ENCODE peak calls at places on chromosome 12, in seven cellular contexts. One of them, this sample, is unnamed.

GRCh38 chr12:28622416-28622815 is 432.2 kb downstream of the CCDC91 start:
- DNase-seq in fibroblast of lung: peak; percentile 68
- DNase-seq in HCT116: no peak
- DNase-seq in GM23248: peak; percentile 78
- DNase-seq in A549: no peak
- DNase-seq in IMR-90: peak; percentile 80
- DNase-seq in hepatocyte: no peak
- DNase-seq in this sample: peak; percentile 23

GRCh38 chr12:9711664-9712063 is 21.2 kb downstream of the CLECL1 start:
- DNase-seq in fibroblast of lung: peak; percentile 31
- DNase-seq in HCT116: no peak
- DNase-seq in GM23248: peak; percentile 46
- DNase-seq in A549: no peak
- DNase-seq in IMR-90: peak; percentile 16
- DNase-seq in hepatocyte: no peak
- DNase-seq in this sample: no peak

GRCh38 chr12:31215521-31216232 is 110.3 kb downstream of the SINHCAF start:
- DNase-seq in fibroblast of lung: no peak
- DNase-seq in HCT116: no peak
- DNase-seq in GM23248: no peak
- DNase-seq in A549: no peak
- DNase-seq in IMR-90: no peak
- DNase-seq in hepatocyte: no peak
- DNase-seq in this sample: no peak

GRCh38 chr12:89239534-89239933 is 112.8 kb downstream of the DUSP6 start:
- DNase-seq in fibroblast of lung: no peak
- DNase-seq in HCT116: no peak
- DNase-seq in GM23248: no peak
- DNase-seq in A549: no peak
- DNase-seq in IMR-90: no peak
- DNase-seq in hepatocyte: no peak
- DNase-seq in this sample: no peak

GRCh38 chr12:3199551-3200031 is 122.4 kb downstream of the TSPAN9 start:
- DNase-seq in fibroblast of lung: peak; percentile 56
- DNase-seq in HCT116: no peak
- DNase-seq in GM23248: peak; percentile 56
- DNase-seq in A549: peak; percentile 25
- DNase-seq in IMR-90: peak; percentile 59
- DNase-seq in hepatocyte: peak; percentile 73
- DNase-seq in this sample: peak; percentile 5

GRCh38 chr12:43836455-43836989 is 641 bp downstream of the TMEM117 start:
- DNase-seq in fibroblast of lung: peak; percentile 57
- DNase-seq in HCT116: no peak
- DNase-seq in GM23248: peak; percentile 56
- DNase-seq in A549: peak; percentile 36
- DNase-seq in IMR-90: peak; percentile 46
- DNase-seq in hepatocyte: peak; percentile 40
- DNase-seq in this sample: peak; percentile 32

GRCh38 chr12:5013206-5013830 is 30.4 kb upstream of the KCNA5 start:
- DNase-seq in fibroblast of lung: peak; percentile 66
- DNase-seq in HCT116: no peak
- DNase-seq in GM23248: no peak
- DNase-seq in A549: no peak
- DNase-seq in IMR-90: no peak
- DNase-seq in hepatocyte: no peak
- DNase-seq in this sample: no peak

GRCh38 chr12:90502070-90502469 is 452.9 kb downstream of the CCER1 start:
- DNase-seq in fibroblast of lung: no peak
- DNase-seq in HCT116: no peak
- DNase-seq in GM23248: no peak
- DNase-seq in A549: no peak
- DNase-seq in IMR-90: no peak
- DNase-seq in hepatocyte: no peak
- DNase-seq in this sample: no peak

GRCh38 chr12:11622774-11623375 is 26.6 kb upstream of the ETV6 start:
- DNase-seq in fibroblast of lung: no peak
- DNase-seq in HCT116: no peak
- DNase-seq in GM23248: no peak
- DNase-seq in A549: no peak
- DNase-seq in IMR-90: no peak
- DNase-seq in hepatocyte: no peak
- DNase-seq in this sample: peak; percentile 6

GRCh38 chr12:25615119-25615518 is 62.0 kb upstream of the LMNTD1 start:
- DNase-seq in fibroblast of lung: peak; percentile 90
- DNase-seq in HCT116: no peak
- DNase-seq in GM23248: peak; percentile 93
- DNase-seq in A549: peak; percentile 39
- DNase-seq in IMR-90: peak; percentile 97
- DNase-seq in hepatocyte: peak; percentile 60
- DNase-seq in this sample: peak; percentile 47

GRCh38 chr12:122064034-122064777 is 14.3 kb upstream of the MLXIP start:
- DNase-seq in fibroblast of lung: peak; percentile 89
- DNase-seq in HCT116: peak; percentile 99
- DNase-seq in GM23248: peak; percentile 63
- DNase-seq in A549: peak; percentile 98
- DNase-seq in IMR-90: peak; percentile 90
- DNase-seq in hepatocyte: peak; percentile 89
- DNase-seq in this sample: peak; percentile 82

GRCh38 chr12:84763112-84763511 is 149.5 kb downstream of the SLC6A15 start:
- DNase-seq in fibroblast of lung: peak; percentile 94
- DNase-seq in HCT116: no peak
- DNase-seq in GM23248: peak; percentile 85
- DNase-seq in A549: no peak
- DNase-seq in IMR-90: peak; percentile 49
- DNase-seq in hepatocyte: no peak
- DNase-seq in this sample: no peak

GRCh38 chr12:125140239-125140917 is 75.1 kb downstream of the AACS start:
- DNase-seq in fibroblast of lung: peak; percentile 59
- DNase-seq in HCT116: no peak
- DNase-seq in GM23248: no peak
- DNase-seq in A549: peak; percentile 25
- DNase-seq in IMR-90: no peak
- DNase-seq in hepatocyte: no peak
- DNase-seq in this sample: peak; percentile 59

GRCh38 chr12:62021808-62022207 is 238.4 kb upstream of the USP15 start:
- DNase-seq in fibroblast of lung: no peak
- DNase-seq in HCT116: no peak
- DNase-seq in GM23248: no peak
- DNase-seq in A549: peak; percentile 26
- DNase-seq in IMR-90: no peak
- DNase-seq in hepatocyte: no peak
- DNase-seq in this sample: no peak

GRCh38 chr12:68932123-68932700 is 759 bp downstream of the CPM start:
- DNase-seq in fibroblast of lung: no peak
- DNase-seq in HCT116: no peak
- DNase-seq in GM23248: no peak
- DNase-seq in A549: no peak
- DNase-seq in IMR-90: no peak
- DNase-seq in hepatocyte: no peak
- DNase-seq in this sample: peak; percentile 8

GRCh38 chr12:130157998-130158774 is 4.1 kb upstream of the FZD10 start:
- DNase-seq in fibroblast of lung: no peak
- DNase-seq in HCT116: no peak
- DNase-seq in GM23248: no peak
- DNase-seq in A549: no peak
- DNase-seq in IMR-90: no peak
- DNase-seq in hepatocyte: no peak
- DNase-seq in this sample: no peak

GRCh38 chr12:12265571-12266388 is 1.1 kb downstream of the LRP6 start:
- DNase-seq in fibroblast of lung: peak; percentile 68
- DNase-seq in HCT116: no peak
- DNase-seq in GM23248: peak; percentile 54
- DNase-seq in A549: peak; percentile 35
- DNase-seq in IMR-90: peak; percentile 64
- DNase-seq in hepatocyte: peak; percentile 31
- DNase-seq in this sample: peak; percentile 44

GRCh38 chr12:103268831-103269514 is 226.8 kb downstream of the C12orf42 start:
- DNase-seq in fibroblast of lung: peak; percentile 1
- DNase-seq in HCT116: no peak
- DNase-seq in GM23248: no peak
- DNase-seq in A549: no peak
- DNase-seq in IMR-90: no peak
- DNase-seq in hepatocyte: no peak
- DNase-seq in this sample: no peak

GRCh38 chr12:62632521-62632920 is 165.9 kb downstream of the MON2 start:
- DNase-seq in fibroblast of lung: peak; percentile 43
- DNase-seq in HCT116: no peak
- DNase-seq in GM23248: peak; percentile 69
- DNase-seq in A549: no peak
- DNase-seq in IMR-90: no peak
- DNase-seq in hepatocyte: peak; percentile 55
- DNase-seq in this sample: no peak

GRCh38 chr12:12376636-12377448 is 20.0 kb downstream of the BORCS5 start:
- DNase-seq in fibroblast of lung: peak; percentile 73
- DNase-seq in HCT116: peak; percentile 65
- DNase-seq in GM23248: peak; percentile 84
- DNase-seq in A549: peak; percentile 87
- DNase-seq in IMR-90: peak; percentile 86
- DNase-seq in hepatocyte: peak; percentile 82
- DNase-seq in this sample: peak; percentile 81

GRCh38 chr12:90331821-90332220 is 623.2 kb downstream of the CCER1 start:
- DNase-seq in fibroblast of lung: no peak
- DNase-seq in HCT116: no peak
- DNase-seq in GM23248: no peak
- DNase-seq in A549: no peak
- DNase-seq in IMR-90: no peak
- DNase-seq in hepatocyte: no peak
- DNase-seq in this sample: no peak

GRCh38 chr12:131928765-131929529 is at the start of gene PUS1:
- DNase-seq in fibroblast of lung: peak; percentile 93
- DNase-seq in HCT116: peak; percentile 86
- DNase-seq in GM23248: peak; percentile 98
- DNase-seq in A549: peak; percentile 97
- DNase-seq in IMR-90: peak; percentile 91
- DNase-seq in hepatocyte: peak; percentile 96
- DNase-seq in this sample: peak; percentile 96

GRCh38 chr12:128684357-128684756 is 139.4 kb downstream of the SLC15A4 start:
- DNase-seq in fibroblast of lung: no peak
- DNase-seq in HCT116: no peak
- DNase-seq in GM23248: no peak
- DNase-seq in A549: no peak
- DNase-seq in IMR-90: no peak
- DNase-seq in hepatocyte: no peak
- DNase-seq in this sample: no peak

GRCh38 chr12:68591716-68592437 is 18.8 kb upstream of the RAP1B start:
- DNase-seq in fibroblast of lung: no peak
- DNase-seq in HCT116: no peak
- DNase-seq in GM23248: no peak
- DNase-seq in A549: no peak
- DNase-seq in IMR-90: no peak
- DNase-seq in hepatocyte: no peak
- DNase-seq in this sample: no peak

GRCh38 chr12:131471946-131472732 is 238.8 kb upstream of the SFSWAP start:
- DNase-seq in fibroblast of lung: no peak
- DNase-seq in HCT116: no peak
- DNase-seq in GM23248: no peak
- DNase-seq in A549: no peak
- DNase-seq in IMR-90: no peak
- DNase-seq in hepatocyte: no peak
- DNase-seq in this sample: no peak

GRCh38 chr12:104575442-104575841 is 118.7 kb downstream of the CHST11 start:
- DNase-seq in fibroblast of lung: no peak
- DNase-seq in HCT116: no peak
- DNase-seq in GM23248: no peak
- DNase-seq in A549: no peak
- DNase-seq in IMR-90: no peak
- DNase-seq in hepatocyte: no peak
- DNase-seq in this sample: no peak
- H3K4me2 ChIP-seq in fibroblast of lung: no peak overlapping the region
- H3K4me2 ChIP-seq in HCT116: peak overlapping the region; percentile 51
- H3K4me2 ChIP-seq in GM23248: no peak overlapping the region
- H3K4me2 ChIP-seq in A549: no peak overlapping the region
- H3K4me2 ChIP-seq in IMR-90: no peak overlapping the region
- H3K4me2 ChIP-seq in hepatocyte: no peak overlapping the region
- H3K4me2 ChIP-seq in this sample: no peak overlapping the region

GRCh38 chr12:107351109-107351508 is 257.8 kb upstream of the CRY1 start:
- DNase-seq in fibroblast of lung: no peak
- DNase-seq in HCT116: no peak
- DNase-seq in GM23248: no peak
- DNase-seq in A549: no peak
- DNase-seq in IMR-90: no peak
- DNase-seq in hepatocyte: no peak
- DNase-seq in this sample: no peak

GRCh38 chr12:107347261-107347660 is 253.9 kb upstream of the CRY1 start:
- DNase-seq in fibroblast of lung: no peak
- DNase-seq in HCT116: no peak
- DNase-seq in GM23248: no peak
- DNase-seq in A549: no peak
- DNase-seq in IMR-90: no peak
- DNase-seq in hepatocyte: no peak
- DNase-seq in this sample: no peak

GRCh38 chr12:107349008-107349747 is 255.8 kb upstream of the CRY1 start:
- DNase-seq in fibroblast of lung: peak; percentile 96
- DNase-seq in HCT116: peak; percentile 94
- DNase-seq in GM23248: peak; percentile 90
- DNase-seq in A549: peak; percentile 96
- DNase-seq in IMR-90: peak; percentile 91
- DNase-seq in hepatocyte: peak; percentile 65
- DNase-seq in this sample: peak; percentile 99

GRCh38 chr12:107351716-107352115 is 258.4 kb upstream of the CRY1 start:
- DNase-seq in fibroblast of lung: no peak
- DNase-seq in HCT116: no peak
- DNase-seq in GM23248: no peak
- DNase-seq in A549: peak; percentile 71
- DNase-seq in IMR-90: peak; percentile 36
- DNase-seq in hepatocyte: no peak
- DNase-seq in this sample: peak; percentile 72

GRCh38 chr12:107349839-107350238 is 256.5 kb upstream of the CRY1 start:
- DNase-seq in fibroblast of lung: no peak
- DNase-seq in HCT116: no peak
- DNase-seq in GM23248: no peak
- DNase-seq in A549: peak; percentile 51
- DNase-seq in IMR-90: no peak
- DNase-seq in hepatocyte: no peak
- DNase-seq in this sample: peak; percentile 73
- H3K4me2 ChIP-seq in fibroblast of lung: no peak overlapping the region
- H3K4me2 ChIP-seq in HCT116: peak overlapping the region; percentile 74
- H3K4me2 ChIP-seq in GM23248: no peak overlapping the region
- H3K4me2 ChIP-seq in A549: peak overlapping the region; percentile 78
- H3K4me2 ChIP-seq in IMR-90: no peak overlapping the region
- H3K4me2 ChIP-seq in hepatocyte: no peak overlapping the region
- H3K4me2 ChIP-seq in this sample: peak overlapping the region; percentile 54

DNA sequence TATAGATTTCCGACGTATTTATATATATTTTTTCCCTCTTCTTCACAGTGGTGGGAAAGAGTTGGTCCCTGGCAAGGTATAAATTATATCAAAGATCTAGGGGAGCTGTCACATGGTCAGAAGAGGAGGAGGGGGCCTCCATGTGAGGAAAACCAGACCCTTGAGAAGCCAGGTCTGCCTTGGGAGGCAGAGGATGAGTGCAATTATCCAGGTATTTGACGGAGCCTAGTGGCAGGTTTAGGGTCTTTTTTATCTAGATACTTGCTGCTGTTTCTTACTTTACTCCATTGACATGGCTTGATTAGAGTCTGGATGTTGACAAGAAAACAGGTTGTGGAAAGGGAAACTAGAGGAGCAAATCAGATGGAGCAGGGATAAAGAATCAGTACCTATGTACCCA is 5.5 kb downstream of the COPZ1 start:
- DNase-seq in fibroblast of lung: no peak
- DNase-seq in HCT116: no peak
- DNase-seq in GM23248: no peak
- DNase-seq in A549: no peak
- DNase-seq in IMR-90: no peak
- DNase-seq in hepatocyte: no peak
- DNase-seq in this sample: no peak
- H3K4me2 ChIP-seq in fibroblast of lung: peak overlapping the region; percentile 29
- H3K4me2 ChIP-seq in HCT116: peak overlapping the region; percentile 80
- H3K4me2 ChIP-seq in GM23248: peak overlapping the region; percentile 6
- H3K4me2 ChIP-seq in A549: peak overlapping the region; percentile 19
- H3K4me2 ChIP-seq in IMR-90: no peak overlapping the region
- H3K4me2 ChIP-seq in hepatocyte: no peak overlapping the region
- H3K4me2 ChIP-seq in this sample: peak overlapping the region; percentile 14

GRCh38 chr12:109947511-109947910 is 47.4 kb downstream of the TCHP start:
- DNase-seq in fibroblast of lung: peak; percentile 92
- DNase-seq in HCT116: no peak
- DNase-seq in GM23248: peak; percentile 75
- DNase-seq in A549: no peak
- DNase-seq in IMR-90: peak; percentile 84
- DNase-seq in hepatocyte: no peak
- DNase-seq in this sample: no peak
- H3K4me2 ChIP-seq in fibroblast of lung: peak overlapping the region; percentile 26
- H3K4me2 ChIP-seq in HCT116: no peak overlapping the region
- H3K4me2 ChIP-seq in GM23248: peak overlapping the region; percentile 63
- H3K4me2 ChIP-seq in A549: no peak overlapping the region
- H3K4me2 ChIP-seq in IMR-90: peak overlapping the region; percentile 59
- H3K4me2 ChIP-seq in hepatocyte: no peak overlapping the region
- H3K4me2 ChIP-seq in this sample: no peak overlapping the region

This sample was measured in PC-3.